ENCODE peak calls at places on chromosome 3, in nine cellular contexts. One of them, this sample, is unnamed.

GRCh38 chr3:182105875-182106274 is 394.1 kb downstream of the SOX2 start:
- DNase-seq in stomach: no peak
- DNase-seq in lower leg skin: no peak
- DNase-seq in ovary: no peak
- DNase-seq in HepG2: no peak
- DNase-seq in tibial nerve: no peak
- DNase-seq in right lobe of liver: no peak
- DNase-seq in uterus: no peak
- DNase-seq in A549: no peak
- DNase-seq in this sample: no peak

GRCh38 chr3:55246016-55246415 is 241.1 kb downstream of the WNT5A start:
- DNase-seq in A549: no peak
- DNase-seq in ovary: no peak
- DNase-seq in stomach: no peak
- DNase-seq in right lobe of liver: no peak
- DNase-seq in HepG2: no peak
- DNase-seq in lower leg skin: no peak
- DNase-seq in uterus: no peak
- DNase-seq in tibial nerve: no peak
- DNase-seq in this sample: no peak

GRCh38 chr3:96865605-96866004 is 51.2 kb downstream of the EPHA6 start:
- DNase-seq in stomach: no peak
- DNase-seq in A549: no peak
- DNase-seq in uterus: no peak
- DNase-seq in ovary: no peak
- DNase-seq in HepG2: no peak
- DNase-seq in tibial nerve: no peak
- DNase-seq in lower leg skin: no peak
- DNase-seq in right lobe of liver: no peak
- DNase-seq in this sample: no peak

GRCh38 chr3:187955076-187955952 is 198.6 kb upstream of the LPP start:
- DNase-seq in lower leg skin: no peak
- DNase-seq in right lobe of liver: peak
- DNase-seq in HepG2: peak
- DNase-seq in ovary: peak
- DNase-seq in stomach: no peak
- DNase-seq in A549: peak
- DNase-seq in tibial nerve: peak
- DNase-seq in uterus: peak
- DNase-seq in this sample: no peak

GRCh38 chr3:65935724-65936123 is 103.0 kb downstream of the MAGI1 start:
- DNase-seq in right lobe of liver: no peak
- DNase-seq in A549: no peak
- DNase-seq in uterus: no peak
- DNase-seq in stomach: no peak
- DNase-seq in tibial nerve: no peak
- DNase-seq in lower leg skin: no peak
- DNase-seq in HepG2: no peak
- DNase-seq in ovary: no peak
- DNase-seq in this sample: no peak

GRCh38 chr3:142577701-142578308 is 728 bp downstream of the ATR start:
- DNase-seq in lower leg skin: no peak
- DNase-seq in stomach: no peak
- DNase-seq in A549: no peak
- DNase-seq in tibial nerve: no peak
- DNase-seq in right lobe of liver: no peak
- DNase-seq in uterus: no peak
- DNase-seq in ovary: no peak
- DNase-seq in HepG2: no peak
- DNase-seq in this sample: no peak

GRCh38 chr3:184816654-184817053 is 4.7 kb downstream of the VPS8 start:
- DNase-seq in right lobe of liver: no peak
- DNase-seq in ovary: no peak
- DNase-seq in A549: no peak
- DNase-seq in uterus: no peak
- DNase-seq in tibial nerve: no peak
- DNase-seq in lower leg skin: no peak
- DNase-seq in HepG2: no peak
- DNase-seq in stomach: no peak
- DNase-seq in this sample: no peak

GRCh38 chr3:128800241-128801187 is 74.5 kb downstream of the RAB7A start:
- DNase-seq in A549: no peak
- DNase-seq in uterus: no peak
- DNase-seq in stomach: no peak
- DNase-seq in ovary: no peak
- DNase-seq in right lobe of liver: no peak
- DNase-seq in lower leg skin: no peak
- DNase-seq in tibial nerve: no peak
- DNase-seq in HepG2: no peak
- DNase-seq in this sample: no peak

GRCh38 chr3:33665294-33665693 is 52.8 kb downstream of the CLASP2 start:
- DNase-seq in stomach: no peak
- DNase-seq in uterus: no peak
- DNase-seq in right lobe of liver: no peak
- DNase-seq in tibial nerve: no peak
- DNase-seq in lower leg skin: no peak
- DNase-seq in HepG2: no peak
- DNase-seq in A549: no peak
- DNase-seq in ovary: no peak
- DNase-seq in this sample: no peak

GRCh38 chr3:128597900-128598299 is 52.7 kb downstream of the RPN1 start:
- DNase-seq in HepG2: no peak
- DNase-seq in right lobe of liver: no peak
- DNase-seq in lower leg skin: no peak
- DNase-seq in tibial nerve: no peak
- DNase-seq in ovary: no peak
- DNase-seq in uterus: no peak
- DNase-seq in stomach: no peak
- DNase-seq in A549: no peak
- DNase-seq in this sample: no peak

GRCh38 chr3:87173071-87173470 is 54.0 kb upstream of the CHMP2B start:
- DNase-seq in tibial nerve: no peak
- DNase-seq in lower leg skin: no peak
- DNase-seq in right lobe of liver: no peak
- DNase-seq in uterus: no peak
- DNase-seq in HepG2: no peak
- DNase-seq in A549: no peak
- DNase-seq in ovary: no peak
- DNase-seq in stomach: no peak
- DNase-seq in this sample: no peak

GRCh38 chr3:189494632-189495031 is 136.6 kb upstream of the TP63 start:
- DNase-seq in uterus: no peak
- DNase-seq in stomach: no peak
- DNase-seq in right lobe of liver: no peak
- DNase-seq in lower leg skin: no peak
- DNase-seq in tibial nerve: no peak
- DNase-seq in A549: no peak
- DNase-seq in ovary: no peak
- DNase-seq in HepG2: no peak
- DNase-seq in this sample: no peak

GRCh38 chr3:18809640-18810305 is 338.5 kb upstream of the KCNH8 start:
- DNase-seq in stomach: no peak
- DNase-seq in HepG2: no peak
- DNase-seq in A549: no peak
- DNase-seq in uterus: no peak
- DNase-seq in tibial nerve: no peak
- DNase-seq in ovary: no peak
- DNase-seq in lower leg skin: no peak
- DNase-seq in right lobe of liver: no peak
- DNase-seq in this sample: no peak

GRCh38 chr3:29128004-29128403 is 152.9 kb upstream of the RBMS3 start:
- DNase-seq in lower leg skin: no peak
- DNase-seq in stomach: no peak
- DNase-seq in ovary: no peak
- DNase-seq in HepG2: no peak
- DNase-seq in uterus: no peak
- DNase-seq in tibial nerve: no peak
- DNase-seq in A549: no peak
- DNase-seq in right lobe of liver: no peak
- DNase-seq in this sample: no peak

GRCh38 chr3:10646531-10647335 is 141.3 kb upstream of the ATP2B2 start:
- DNase-seq in tibial nerve: no peak
- DNase-seq in ovary: no peak
- DNase-seq in lower leg skin: peak
- DNase-seq in stomach: no peak
- DNase-seq in HepG2: no peak
- DNase-seq in uterus: no peak
- DNase-seq in A549: no peak
- DNase-seq in right lobe of liver: no peak
- DNase-seq in this sample: no peak

GRCh38 chr3:32399030-32399620 is 7.5 kb downstream of the CMTM7 start:
- DNase-seq in right lobe of liver: no peak
- DNase-seq in uterus: no peak
- DNase-seq in A549: peak
- DNase-seq in lower leg skin: no peak
- DNase-seq in ovary: no peak
- DNase-seq in stomach: no peak
- DNase-seq in HepG2: peak
- DNase-seq in tibial nerve: no peak
- DNase-seq in this sample: peak

GRCh38 chr3:49357466-49358216 is 512 bp downstream of the GPX1 start:
- DNase-seq in ovary: peak
- DNase-seq in tibial nerve: peak
- DNase-seq in HepG2: no peak
- DNase-seq in uterus: peak
- DNase-seq in stomach: peak
- DNase-seq in lower leg skin: peak
- DNase-seq in A549: peak
- DNase-seq in right lobe of liver: peak
- DNase-seq in this sample: peak
- TF ChIP-seq POLR2A in ovary: no peak
- TF ChIP-seq POLR2A in tibial nerve: no peak
- TF ChIP-seq POLR2A in HepG2: no peak
- TF ChIP-seq POLR2A in uterus: no peak
- TF ChIP-seq POLR2A in stomach: no peak
- TF ChIP-seq POLR2A in lower leg skin: no peak
- TF ChIP-seq POLR2A in A549: no peak
- TF ChIP-seq POLR2A in right lobe of liver: no peak
- TF ChIP-seq POLR2A in this sample: no peak

DNA sequence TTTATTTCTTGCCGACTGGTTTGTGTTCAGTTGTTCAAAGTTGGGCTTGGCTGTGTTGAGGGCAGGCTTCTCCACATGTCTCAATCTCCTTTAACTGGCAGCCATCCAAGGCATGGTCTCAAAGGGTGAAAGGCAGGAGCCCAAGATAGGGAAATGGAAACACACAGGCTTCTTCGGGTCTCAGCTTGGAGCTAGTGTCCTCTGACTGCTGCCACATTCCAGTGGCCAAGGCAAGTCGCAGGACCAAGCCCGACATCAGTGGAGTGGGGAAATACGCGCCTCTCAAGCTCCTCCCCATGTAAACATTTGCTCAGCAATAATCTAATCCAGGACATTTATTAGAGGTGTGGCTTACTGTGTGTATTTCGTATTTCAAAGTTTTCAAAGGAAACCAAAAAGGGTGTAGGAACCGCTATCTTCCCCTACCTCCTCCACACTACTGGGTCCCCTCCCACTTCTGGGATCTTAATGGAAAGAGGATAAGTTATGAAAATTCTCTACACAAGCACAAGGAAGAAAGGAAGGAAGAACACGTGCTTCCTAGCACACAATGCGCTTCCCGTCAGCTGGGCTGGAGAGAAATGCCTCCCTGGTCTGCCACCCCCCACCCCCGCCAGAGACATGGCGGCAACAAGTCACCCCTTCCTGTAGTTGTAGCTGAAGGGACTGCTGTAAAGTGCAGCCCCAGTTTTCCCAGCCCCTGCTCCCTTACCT is 181.7 kb downstream of the FAM43A start:
- DNase-seq in HepG2: no peak
- DNase-seq in ovary: no peak
- DNase-seq in A549: peak
- DNase-seq in tibial nerve: peak
- DNase-seq in uterus: no peak
- DNase-seq in lower leg skin: no peak
- DNase-seq in right lobe of liver: peak
- DNase-seq in stomach: peak
- DNase-seq in this sample: no peak
- TF ChIP-seq POLR2A in HepG2: no peak
- TF ChIP-seq POLR2A in ovary: no peak
- TF ChIP-seq POLR2A in A549: no peak
- TF ChIP-seq POLR2A in tibial nerve: no peak
- TF ChIP-seq POLR2A in uterus: no peak
- TF ChIP-seq POLR2A in lower leg skin: no peak
- TF ChIP-seq POLR2A in right lobe of liver: no peak
- TF ChIP-seq POLR2A in stomach: no peak
- TF ChIP-seq POLR2A in this sample: no peak

DNA sequence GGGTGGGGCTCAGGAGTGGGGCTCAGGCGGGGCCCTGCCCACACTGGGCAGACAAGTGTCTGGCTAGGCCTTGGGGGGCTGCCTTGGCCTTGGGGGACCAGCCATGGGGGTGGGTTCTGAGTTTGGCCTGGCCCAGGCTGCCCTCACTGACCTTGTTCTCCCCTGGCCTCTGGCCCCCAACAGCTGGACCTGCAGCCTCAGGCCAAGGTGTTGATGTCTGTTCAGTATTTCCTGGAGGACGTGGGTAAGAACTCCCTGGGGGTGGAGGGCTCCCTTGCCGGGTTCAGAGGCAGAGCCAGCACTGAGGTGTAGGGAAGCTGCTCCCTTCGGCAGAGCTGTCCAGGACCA is 20.0 kb downstream of the PRKCD start:
- DNase-seq in HepG2: no peak
- DNase-seq in stomach: no peak
- DNase-seq in tibial nerve: no peak
- DNase-seq in right lobe of liver: no peak
- DNase-seq in ovary: no peak
- DNase-seq in uterus: no peak
- DNase-seq in A549: no peak
- DNase-seq in lower leg skin: no peak
- DNase-seq in this sample: no peak
- TF ChIP-seq POLR2A in HepG2: no peak
- TF ChIP-seq POLR2A in stomach: no peak
- TF ChIP-seq POLR2A in tibial nerve: no peak
- TF ChIP-seq POLR2A in right lobe of liver: no peak
- TF ChIP-seq POLR2A in ovary: no peak
- TF ChIP-seq POLR2A in uterus: no peak
- TF ChIP-seq POLR2A in A549: no peak
- TF ChIP-seq POLR2A in lower leg skin: no peak
- TF ChIP-seq POLR2A in this sample: no peak

DNA sequence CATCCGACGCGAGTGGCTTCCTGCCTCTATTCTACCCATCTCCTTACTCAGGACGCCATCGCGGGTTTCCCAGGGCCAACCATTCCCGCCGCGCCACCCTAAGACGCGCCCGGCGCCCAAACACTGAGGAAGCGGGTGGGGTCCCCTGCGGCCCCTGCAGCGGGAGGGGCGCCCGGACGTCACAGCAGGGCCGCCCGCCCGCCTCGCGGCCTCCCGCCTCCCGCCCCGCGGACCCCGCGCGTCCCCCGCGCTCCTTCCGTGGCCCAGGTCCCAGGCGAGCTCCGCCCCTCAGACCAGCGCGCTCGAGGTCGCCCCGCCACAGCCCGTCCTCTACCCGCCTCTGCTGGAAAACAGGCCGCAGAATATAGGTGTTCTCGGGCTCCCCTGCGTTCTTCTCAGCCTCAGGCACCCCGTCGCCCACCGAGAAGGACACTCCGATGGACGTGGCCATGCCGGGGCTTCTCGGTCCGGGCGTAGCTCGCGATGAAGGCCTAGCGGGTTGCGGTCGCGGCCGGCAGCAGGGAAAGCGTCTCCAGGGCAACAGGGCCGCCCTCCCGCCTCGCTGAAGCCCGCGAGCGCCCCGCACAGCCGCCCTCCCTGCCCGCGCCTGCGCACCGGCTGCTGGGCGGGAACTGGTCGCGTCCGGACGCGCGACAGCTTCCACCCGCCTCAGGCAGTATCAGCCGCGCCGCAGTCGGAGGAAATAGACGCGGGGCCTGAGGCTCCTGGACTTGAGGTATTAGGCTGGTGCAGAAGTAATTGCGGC is at the start of gene DYNLT2B:
- DNase-seq in A549: peak
- DNase-seq in tibial nerve: peak
- DNase-seq in uterus: peak
- DNase-seq in right lobe of liver: peak
- DNase-seq in lower leg skin: peak
- DNase-seq in stomach: peak
- DNase-seq in ovary: peak
- DNase-seq in HepG2: peak
- DNase-seq in this sample: peak
- TF ChIP-seq POLR2A in A549: peak
- TF ChIP-seq POLR2A in tibial nerve: peak
- TF ChIP-seq POLR2A in uterus: peak
- TF ChIP-seq POLR2A in right lobe of liver: peak
- TF ChIP-seq POLR2A in lower leg skin: no peak
- TF ChIP-seq POLR2A in stomach: no peak
- TF ChIP-seq POLR2A in ovary: peak
- TF ChIP-seq POLR2A in HepG2: peak
- TF ChIP-seq POLR2A in this sample: peak